ENCODE peak calls at places on chromosomes 5 and 9, in four cellular contexts. C, E, Y and I are unnamed samples.

GRCh38 chr9:100720922-100721321 is 143.0 kb downstream of the CAVIN4 start:
- DNase-seq in C (no peak), E (no peak), Y (no peak), I (no peak)

GRCh38 chr9:125190371-125190801 is 783 bp upstream of the PPP6C start:
- DNase-seq in C (no peak), E (peak), Y (no peak), I (peak)

GRCh38 chr9:97900738-97901565 is 21.3 kb downstream of the TRMO start:
- DNase-seq in C (peak), E (peak), Y (no peak), I (peak)

GRCh38 chr9:76542360-76542759 is 83.4 kb downstream of the GCNT1 start:
- DNase-seq in C (no peak), E (no peak), Y (no peak), I (no peak)

GRCh38 chr5:52491829-52492217 is 295.9 kb upstream of the ITGA1 start:
- DNase-seq in C (no peak), E (peak), Y (no peak), I (no peak)

GRCh38 chr9:77981332-77981731 is 50.3 kb downstream of the GNAQ start:
- DNase-seq in C (peak), E (no peak), Y (no peak), I (peak)

GRCh38 chr5:76372320-76373054 is 30.6 kb upstream of the IQGAP2 start:
- DNase-seq in C (peak), E (no peak), Y (no peak), I (no peak)

GRCh38 chr9:4573634-4574391 is 83.5 kb downstream of the SLC1A1 start:
- DNase-seq in C (no peak), E (no peak), Y (no peak), I (peak)

GRCh38 chr5:151234476-151235238 is 10.8 kb upstream of the CCDC69 start:
- DNase-seq in C (peak), E (no peak), Y (no peak), I (no peak)

GRCh38 chr5:96687080-96687479 is 24.9 kb downstream of the CAST start:
- DNase-seq in C (no peak), E (no peak), Y (no peak), I (no peak)

GRCh38 chr9:87100001-87100400 is 152.7 kb upstream of the GAS1 start:
- DNase-seq in C (no peak), E (no peak), Y (no peak), I (no peak)

GRCh38 chr9:71795097-71795807 is 26.9 kb upstream of the CEMIP2 start:
- DNase-seq in C (no peak), E (no peak), Y (no peak), I (no peak)